ENCODE peak calls at places on chromosomes 1 and 21, in ten cellular contexts. One of them, this sample, is unnamed.
A peak's percentile ranks its signal among the peaks of the same experiment; 100 is the strongest.

GRCh38 chr1:241972703-241973375 is 15.3 kb downstream of the BECN2 start:
- DNase-seq in cardiac muscle cell: peak; percentile 12
- DNase-seq in aorta: no peak
- DNase-seq in CD4-positive, alpha-beta memory T cell: no peak
- DNase-seq in endodermal cell: peak; percentile 71
- DNase-seq in CD8-positive, alpha-beta T cell: no peak
- DNase-seq in spleen: no peak
- DNase-seq in tibial artery: no peak
- DNase-seq in transverse colon: no peak
- DNase-seq in ovary: no peak
- DNase-seq in this sample: no peak

GRCh38 chr1:179036844-179037465 is 11.3 kb downstream of the FAM20B start:
- DNase-seq in cardiac muscle cell: no peak
- DNase-seq in aorta: no peak
- DNase-seq in CD4-positive, alpha-beta memory T cell: peak; percentile 26
- DNase-seq in endodermal cell: no peak
- DNase-seq in CD8-positive, alpha-beta T cell: no peak
- DNase-seq in spleen: no peak
- DNase-seq in tibial artery: no peak
- DNase-seq in transverse colon: no peak
- DNase-seq in ovary: no peak
- DNase-seq in this sample: no peak

GRCh38 chr1:199685369-199685768 is 342.1 kb upstream of the NR5A2 start:
- DNase-seq in cardiac muscle cell: peak; percentile 68
- DNase-seq in aorta: no peak
- DNase-seq in CD4-positive, alpha-beta memory T cell: no peak
- DNase-seq in endodermal cell: no peak
- DNase-seq in CD8-positive, alpha-beta T cell: no peak
- DNase-seq in spleen: no peak
- DNase-seq in tibial artery: no peak
- DNase-seq in transverse colon: no peak
- DNase-seq in ovary: no peak
- DNase-seq in this sample: no peak

GRCh38 chr1:48916121-48917069 is 139.7 kb upstream of the BEND5 start:
- DNase-seq in cardiac muscle cell: peak; percentile 83
- DNase-seq in aorta: no peak
- DNase-seq in CD4-positive, alpha-beta memory T cell: no peak
- DNase-seq in endodermal cell: peak; percentile 83
- DNase-seq in CD8-positive, alpha-beta T cell: no peak
- DNase-seq in spleen: no peak
- DNase-seq in tibial artery: no peak
- DNase-seq in transverse colon: no peak
- DNase-seq in ovary: no peak
- DNase-seq in this sample: no peak

GRCh38 chr1:81812712-81813111 is 12.0 kb downstream of the ADGRL2 start:
- DNase-seq in cardiac muscle cell: peak; percentile 16
- DNase-seq in aorta: no peak
- DNase-seq in CD4-positive, alpha-beta memory T cell: no peak
- DNase-seq in endodermal cell: no peak
- DNase-seq in CD8-positive, alpha-beta T cell: no peak
- DNase-seq in spleen: no peak
- DNase-seq in tibial artery: no peak
- DNase-seq in transverse colon: no peak
- DNase-seq in ovary: no peak
- DNase-seq in this sample: no peak

GRCh38 chr1:40311692-40312091 is 5.4 kb downstream of the COL9A2 start:
- DNase-seq in cardiac muscle cell: no peak
- DNase-seq in aorta: no peak
- DNase-seq in CD4-positive, alpha-beta memory T cell: no peak
- DNase-seq in endodermal cell: no peak
- DNase-seq in CD8-positive, alpha-beta T cell: no peak
- DNase-seq in spleen: no peak
- DNase-seq in tibial artery: no peak
- DNase-seq in transverse colon: no peak
- DNase-seq in ovary: no peak
- DNase-seq in this sample: no peak

GRCh38 chr1:203456577-203456976 is 19.0 kb upstream of the PRELP start:
- DNase-seq in cardiac muscle cell: no peak
- DNase-seq in aorta: no peak
- DNase-seq in CD4-positive, alpha-beta memory T cell: no peak
- DNase-seq in endodermal cell: no peak
- DNase-seq in CD8-positive, alpha-beta T cell: no peak
- DNase-seq in spleen: no peak
- DNase-seq in tibial artery: peak; percentile 10
- DNase-seq in transverse colon: no peak
- DNase-seq in ovary: no peak
- DNase-seq in this sample: no peak

GRCh38 chr1:21870611-21871010 is 58.5 kb downstream of the LDLRAD2 start:
- DNase-seq in cardiac muscle cell: no peak
- DNase-seq in aorta: no peak
- DNase-seq in CD4-positive, alpha-beta memory T cell: no peak
- DNase-seq in endodermal cell: no peak
- DNase-seq in CD8-positive, alpha-beta T cell: no peak
- DNase-seq in spleen: peak; percentile 50
- DNase-seq in tibial artery: no peak
- DNase-seq in transverse colon: no peak
- DNase-seq in ovary: no peak
- DNase-seq in this sample: no peak

GRCh38 chr1:40161888-40162397 is 756 bp downstream of the RLF start:
- DNase-seq in cardiac muscle cell: no peak
- DNase-seq in aorta: no peak
- DNase-seq in CD4-positive, alpha-beta memory T cell: no peak
- DNase-seq in endodermal cell: no peak
- DNase-seq in CD8-positive, alpha-beta T cell: no peak
- DNase-seq in spleen: no peak
- DNase-seq in tibial artery: no peak
- DNase-seq in transverse colon: no peak
- DNase-seq in ovary: no peak
- DNase-seq in this sample: no peak

GRCh38 chr21:42343101-42343500 is 7.7 kb downstream of the TFF2 start:
- DNase-seq in cardiac muscle cell: no peak
- DNase-seq in aorta: no peak
- DNase-seq in CD4-positive, alpha-beta memory T cell: no peak
- DNase-seq in endodermal cell: peak; percentile 24
- DNase-seq in CD8-positive, alpha-beta T cell: no peak
- DNase-seq in spleen: peak; percentile 14
- DNase-seq in tibial artery: no peak
- DNase-seq in transverse colon: no peak
- DNase-seq in ovary: no peak
- DNase-seq in this sample: no peak

GRCh38 chr1:171784779-171785178 is 3.3 kb downstream of the METTL13 start:
- DNase-seq in cardiac muscle cell: no peak
- DNase-seq in aorta: no peak
- DNase-seq in CD4-positive, alpha-beta memory T cell: no peak
- DNase-seq in endodermal cell: no peak
- DNase-seq in CD8-positive, alpha-beta T cell: no peak
- DNase-seq in spleen: no peak
- DNase-seq in tibial artery: no peak
- DNase-seq in transverse colon: no peak
- DNase-seq in ovary: no peak
- DNase-seq in this sample: no peak

GRCh38 chr1:80751204-80751603 is 1049.5 kb upstream of the ADGRL2 start:
- DNase-seq in cardiac muscle cell: no peak
- DNase-seq in aorta: no peak
- DNase-seq in CD4-positive, alpha-beta memory T cell: no peak
- DNase-seq in endodermal cell: no peak
- DNase-seq in CD8-positive, alpha-beta T cell: no peak
- DNase-seq in spleen: no peak
- DNase-seq in tibial artery: no peak
- DNase-seq in transverse colon: no peak
- DNase-seq in ovary: no peak
- DNase-seq in this sample: no peak

DNA sequence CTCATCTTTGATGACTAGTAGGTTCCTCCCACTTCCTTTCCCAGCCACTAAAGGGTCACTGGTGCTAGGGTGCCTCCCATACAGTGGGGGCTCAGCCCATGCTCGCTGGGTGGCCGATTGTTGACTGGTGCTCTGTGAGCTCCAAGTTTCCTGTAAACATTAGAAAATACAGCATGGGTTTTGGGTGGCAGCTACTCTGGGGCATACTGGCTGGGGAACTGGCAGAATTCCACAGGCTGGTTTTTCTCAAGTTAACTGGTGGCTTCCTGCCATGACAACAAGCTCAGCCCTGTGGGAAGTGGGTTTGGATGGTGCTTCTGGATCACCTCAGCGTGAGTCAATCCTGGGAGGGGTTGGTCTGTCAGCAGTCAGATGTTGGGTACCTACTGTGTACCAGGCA is 28.7 kb upstream of the CRNN start:
- DNase-seq in cardiac muscle cell: peak; percentile 65
- DNase-seq in aorta: no peak
- DNase-seq in CD4-positive, alpha-beta memory T cell: no peak
- DNase-seq in endodermal cell: no peak
- DNase-seq in CD8-positive, alpha-beta T cell: no peak
- DNase-seq in spleen: no peak
- DNase-seq in tibial artery: no peak
- DNase-seq in transverse colon: peak; percentile 25
- DNase-seq in ovary: no peak
- DNase-seq in this sample: no peak
- H3K9me3 ChIP-seq in cardiac muscle cell: no peaks in the 10 kb centered on the region
- H3K9me3 ChIP-seq in aorta: no peaks in the 10 kb centered on the region
- H3K9me3 ChIP-seq in CD4-positive, alpha-beta memory T cell: no peaks in the 10 kb centered on the region
- H3K9me3 ChIP-seq in endodermal cell: peaks cover 74% of the 10 kb centered on the region
- H3K9me3 ChIP-seq in CD8-positive, alpha-beta T cell: no peaks in the 10 kb centered on the region
- H3K9me3 ChIP-seq in spleen: no peaks in the 10 kb centered on the region
- H3K9me3 ChIP-seq in tibial artery: no peaks in the 10 kb centered on the region
- H3K9me3 ChIP-seq in transverse colon: no peaks in the 10 kb centered on the region
- H3K9me3 ChIP-seq in ovary: no peaks in the 10 kb centered on the region
- H3K9me3 ChIP-seq in this sample: no peaks in the 10 kb centered on the region

GRCh38 chr1:52920791-52921291 is 699 bp downstream of the ECHDC2 start:
- DNase-seq in cardiac muscle cell: peak; percentile 20
- DNase-seq in aorta: peak; percentile 84
- DNase-seq in CD4-positive, alpha-beta memory T cell: no peak
- DNase-seq in endodermal cell: peak; percentile 78
- DNase-seq in CD8-positive, alpha-beta T cell: no peak
- DNase-seq in spleen: no peak
- DNase-seq in tibial artery: peak; percentile 74
- DNase-seq in transverse colon: peak; percentile 35
- DNase-seq in ovary: peak; percentile 65
- DNase-seq in this sample: peak; percentile 77
- H3K27ac ChIP-seq in cardiac muscle cell: no peak overlapping the region
- H3K27ac ChIP-seq in aorta: peak overlapping the region; percentile 11
- H3K27ac ChIP-seq in CD4-positive, alpha-beta memory T cell: peak overlapping the region; percentile 54
- H3K27ac ChIP-seq in endodermal cell: no peak overlapping the region
- H3K27ac ChIP-seq in CD8-positive, alpha-beta T cell: peak overlapping the region; percentile 32
- H3K27ac ChIP-seq in spleen: peak overlapping the region; percentile 83
- H3K27ac ChIP-seq in tibial artery: peak overlapping the region; percentile 88
- H3K27ac ChIP-seq in transverse colon: peak overlapping the region; percentile 87
- H3K27ac ChIP-seq in ovary: peak overlapping the region; percentile 93
- H3K27ac ChIP-seq in this sample: peak overlapping the region; percentile 88

DNA sequence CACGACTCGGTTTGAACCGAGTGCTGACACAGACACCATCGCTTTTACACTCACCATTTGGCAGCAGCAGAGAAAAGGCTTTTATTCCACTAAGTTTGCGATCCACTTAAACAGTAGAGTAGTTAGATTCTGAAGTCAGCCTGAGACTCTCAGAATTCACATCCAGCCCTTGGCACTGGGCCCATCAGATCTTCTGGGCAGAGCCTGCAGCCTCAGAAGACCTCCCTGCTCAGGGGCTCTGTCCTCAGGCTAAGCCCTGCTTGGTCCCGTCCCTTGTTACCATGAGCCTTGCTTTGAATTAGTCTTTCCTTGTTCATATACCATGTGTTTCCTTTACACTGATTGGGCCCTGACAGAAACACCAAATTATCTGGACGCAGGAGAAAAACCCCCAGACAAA is 41.4 kb upstream of the AJAP1 start:
- DNase-seq in cardiac muscle cell: no peak
- DNase-seq in aorta: peak; percentile 12
- DNase-seq in CD4-positive, alpha-beta memory T cell: no peak
- DNase-seq in endodermal cell: no peak
- DNase-seq in CD8-positive, alpha-beta T cell: no peak
- DNase-seq in spleen: no peak
- DNase-seq in tibial artery: no peak
- DNase-seq in transverse colon: no peak
- DNase-seq in ovary: no peak
- DNase-seq in this sample: no peak
- H3K9me3 ChIP-seq in cardiac muscle cell: no peaks in the 10 kb centered on the region
- H3K9me3 ChIP-seq in aorta: peaks cover 4% of the 10 kb centered on the region
- H3K9me3 ChIP-seq in CD4-positive, alpha-beta memory T cell: peaks cover 6% of the 10 kb centered on the region
- H3K9me3 ChIP-seq in endodermal cell: peaks cover 25% of the 10 kb centered on the region
- H3K9me3 ChIP-seq in CD8-positive, alpha-beta T cell: peaks cover 9% of the 10 kb centered on the region
- H3K9me3 ChIP-seq in spleen: no peaks in the 10 kb centered on the region
- H3K9me3 ChIP-seq in tibial artery: peaks cover 20% of the 10 kb centered on the region
- H3K9me3 ChIP-seq in transverse colon: no peaks in the 10 kb centered on the region
- H3K9me3 ChIP-seq in ovary: no peaks in the 10 kb centered on the region
- H3K9me3 ChIP-seq in this sample: no peaks in the 10 kb centered on the region

GRCh38 chr1:53112861-53113260 is 29.6 kb downstream of the SLC1A7 start:
- DNase-seq in cardiac muscle cell: no peak
- DNase-seq in aorta: no peak
- DNase-seq in CD4-positive, alpha-beta memory T cell: no peak
- DNase-seq in endodermal cell: no peak
- DNase-seq in CD8-positive, alpha-beta T cell: no peak
- DNase-seq in spleen: no peak
- DNase-seq in tibial artery: no peak
- DNase-seq in transverse colon: no peak
- DNase-seq in ovary: no peak
- DNase-seq in this sample: no peak

GRCh38 chr1:53111073-53111556 is 31.3 kb downstream of the SLC1A7 start:
- DNase-seq in cardiac muscle cell: peak; percentile 46
- DNase-seq in aorta: no peak
- DNase-seq in CD4-positive, alpha-beta memory T cell: no peak
- DNase-seq in endodermal cell: no peak
- DNase-seq in CD8-positive, alpha-beta T cell: no peak
- DNase-seq in spleen: no peak
- DNase-seq in tibial artery: no peak
- DNase-seq in transverse colon: peak; percentile 84
- DNase-seq in ovary: no peak
- DNase-seq in this sample: no peak

GRCh38 chr1:53111693-53112092 is 30.7 kb downstream of the SLC1A7 start:
- DNase-seq in cardiac muscle cell: no peak
- DNase-seq in aorta: no peak
- DNase-seq in CD4-positive, alpha-beta memory T cell: no peak
- DNase-seq in endodermal cell: no peak
- DNase-seq in CD8-positive, alpha-beta T cell: no peak
- DNase-seq in spleen: no peak
- DNase-seq in tibial artery: no peak
- DNase-seq in transverse colon: no peak
- DNase-seq in ovary: no peak
- DNase-seq in this sample: no peak

GRCh38 chr1:53114090-53114489 is 28.3 kb downstream of the SLC1A7 start:
- DNase-seq in cardiac muscle cell: no peak
- DNase-seq in aorta: no peak
- DNase-seq in CD4-positive, alpha-beta memory T cell: no peak
- DNase-seq in endodermal cell: no peak
- DNase-seq in CD8-positive, alpha-beta T cell: no peak
- DNase-seq in spleen: no peak
- DNase-seq in tibial artery: no peak
- DNase-seq in transverse colon: no peak
- DNase-seq in ovary: no peak
- DNase-seq in this sample: no peak

DNA sequence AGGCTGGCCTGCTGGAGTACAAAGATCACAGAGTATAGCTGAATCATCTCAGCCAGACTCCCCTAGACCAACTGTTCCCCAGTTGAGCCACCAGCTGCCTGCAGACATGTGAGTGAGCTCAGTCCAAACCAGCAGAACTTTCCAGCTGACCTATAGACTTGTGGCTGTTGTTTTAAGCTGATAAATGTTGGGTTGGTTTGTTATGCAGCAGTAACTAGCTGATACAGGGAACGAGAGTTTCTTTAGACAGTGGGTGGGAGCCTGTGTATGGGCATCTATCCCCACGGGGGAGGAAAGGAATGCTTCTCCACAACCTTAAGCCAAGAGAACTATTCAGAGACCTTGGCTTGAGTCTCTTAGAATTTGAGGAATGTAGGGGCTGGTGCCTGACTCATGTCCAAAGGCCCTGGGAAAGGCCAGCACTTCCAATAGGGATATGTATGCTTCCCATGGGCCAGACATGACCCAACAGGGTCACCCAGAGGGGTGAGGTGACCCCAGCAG is 30.1 kb downstream of the SLC1A7 start:
- DNase-seq in cardiac muscle cell: peak; percentile 87
- DNase-seq in aorta: no peak
- DNase-seq in CD4-positive, alpha-beta memory T cell: no peak
- DNase-seq in endodermal cell: no peak
- DNase-seq in CD8-positive, alpha-beta T cell: no peak
- DNase-seq in spleen: no peak
- DNase-seq in tibial artery: no peak
- DNase-seq in transverse colon: no peak
- DNase-seq in ovary: no peak
- DNase-seq in this sample: no peak
- H3K27ac ChIP-seq in cardiac muscle cell: no peak overlapping the region
- H3K27ac ChIP-seq in aorta: peak overlapping the region; percentile 29
- H3K27ac ChIP-seq in CD4-positive, alpha-beta memory T cell: no peak overlapping the region
- H3K27ac ChIP-seq in endodermal cell: no peak overlapping the region
- H3K27ac ChIP-seq in CD8-positive, alpha-beta T cell: no peak overlapping the region
- H3K27ac ChIP-seq in spleen: no peak overlapping the region
- H3K27ac ChIP-seq in tibial artery: peak overlapping the region; percentile 60
- H3K27ac ChIP-seq in transverse colon: no peak overlapping the region
- H3K27ac ChIP-seq in ovary: no peak overlapping the region
- H3K27ac ChIP-seq in this sample: peak overlapping the region; percentile 3